ENCODE peak calls at places on chromosomes 7 and 10, in six cellular contexts. L, V, A, F, W and H are unnamed samples.

GRCh38 chr7:153012203-153012602 is 252.7 kb downstream of the ACTR3B start:
- DNase-seq in V (no peak), W (no peak), A (no peak), F (no peak), L (no peak), H (no peak)

GRCh38 chr10:96890580-96890979 is 58.5 kb downstream of the LCOR start:
- DNase-seq in A (peak; percentile 90), F (no peak), L (no peak), V (no peak), W (no peak), H (no peak)

GRCh38 chr10:47165711-47166404 is 134.1 kb upstream of the GDF10 start:
- DNase-seq in A (no peak), W (no peak), F (no peak), L (no peak), V (no peak), H (no peak)

GRCh38 chr7:97305589-97305988 is 188.1 kb downstream of the SDHAF3 start:
- DNase-seq in L (no peak), A (no peak), F (no peak), W (no peak), V (peak; percentile 19), H (no peak)

GRCh38 chr7:97342512-97342911 is 225.0 kb downstream of the SDHAF3 start:
- DNase-seq in F (no peak), A (no peak), L (no peak), V (no peak), W (peak; percentile 5), H (no peak)

GRCh38 chr10:123582084-123582989 is 83.8 kb upstream of the GPR26 start:
- DNase-seq in F (peak; percentile 66), A (peak; percentile 57), V (no peak), L (peak; percentile 94), W (peak; percentile 58), H (peak; percentile 58)

GRCh38 chr7:26346611-26347200 is 55.0 kb downstream of the SNX10 start:
- DNase-seq in W (no peak), F (no peak), L (no peak), A (no peak), V (no peak), H (no peak)

GRCh38 chr7:155618708-155619633 is 25.5 kb upstream of the RBM33 start:
- DNase-seq in V (no peak), L (no peak), F (no peak), W (no peak), A (peak; percentile 98), H (no peak)

GRCh38 chr10:7520496-7521485 is 110.0 kb upstream of the SFMBT2 start:
- DNase-seq in W (no peak), F (no peak), V (peak; percentile 65), L (no peak), A (no peak), H (no peak)

GRCh38 chr10:94630017-94630688 is 53.4 kb upstream of the CYP2C18 start:
- DNase-seq in V (no peak), A (peak; percentile 21), W (peak; percentile 28), F (no peak), L (no peak), H (no peak)

GRCh38 chr10:51074238-51075028 is at the start of gene PRKG1:
- DNase-seq in F (peak; percentile 12), V (no peak), W (no peak), L (peak; percentile 85), A (peak; percentile 5), H (peak; percentile 5)

GRCh38 chr10:118041316-118041715 is 5.4 kb downstream of the RAB11FIP2 start:
- DNase-seq in V (no peak), W (no peak), F (no peak), L (no peak), A (no peak), H (no peak)

GRCh38 chr10:23439452-23439919 is 611 bp downstream of the OTUD1 start:
- DNase-seq in L (no peak), W (peak; percentile 18), V (no peak), A (no peak), F (no peak), H (no peak)

GRCh38 chr10:26488344-26488743 is 50.2 kb downstream of the APBB1IP start:
- DNase-seq in W (no peak), F (no peak), A (no peak), L (no peak), V (no peak), H (no peak)

GRCh38 chr7:139246905-139247304 is 15.9 kb downstream of the UBN2 start:
- DNase-seq in A (no peak), L (no peak), V (no peak), F (no peak), W (no peak), H (no peak)

GRCh38 chr10:22618081-22618785 is 96.1 kb downstream of the PIP4K2A start:
- DNase-seq in A (peak; percentile 84), V (no peak), W (no peak), F (no peak), L (no peak), H (no peak)

GRCh38 chr7:84389242-84389641 is 194.7 kb upstream of the SEMA3A start:
- DNase-seq in F (peak; percentile 1), L (no peak), W (no peak), V (peak; percentile 36), A (no peak), H (no peak)

GRCh38 chr7:127673902-127674301 is 21.9 kb downstream of the SND1 start:
- DNase-seq in L (no peak), W (no peak), V (no peak), F (no peak), A (no peak), H (no peak)

GRCh38 chr10:97713351-97713827 is at the start of gene MARVELD1:
- DNase-seq in V (no peak), L (peak; percentile 76), W (peak; percentile 61), F (peak; percentile 45), A (no peak), H (peak; percentile 40)

GRCh38 chr10:77179015-77179695 is 458.5 kb downstream of the KCNMA1 start:
- DNase-seq in A (no peak), F (no peak), L (no peak), W (no peak), V (no peak), H (no peak)

GRCh38 chr10:92747600-92747999 is 57.8 kb downstream of the HHEX start:
- DNase-seq in V (no peak), W (no peak), L (no peak), F (no peak), A (peak; percentile 47), H (no peak)

GRCh38 chr7:98123073-98123696 is 16.5 kb downstream of the LMTK2 start:
- DNase-seq in V (no peak), A (no peak), L (no peak), W (no peak), F (no peak), H (no peak)

GRCh38 chr7:128076831-128077271 is 45.6 kb upstream of the LRRC4 start:
- DNase-seq in V (no peak), L (no peak), F (no peak), A (no peak), W (no peak), H (no peak)

GRCh38 chr7:147240468-147240867 is 1123.9 kb downstream of the CNTNAP2 start:
- DNase-seq in W (no peak), V (no peak), F (no peak), L (no peak), A (no peak), H (no peak)

GRCh38 chr10:67815571-67816059 is 22.4 kb downstream of the DNAJC12 start:
- DNase-seq in W (no peak), F (no peak), A (no peak), L (no peak), V (no peak), H (no peak)

GRCh38 chr7:110502893-110503465 is 587.9 kb upstream of the LRRN3 start:
- DNase-seq in L (no peak), A (no peak), F (no peak), V (no peak), W (no peak), H (no peak)

GRCh38 chr7:133789951-133790350 is 337.2 kb upstream of the LRGUK start:
- DNase-seq in F (no peak), W (no peak), V (no peak), L (no peak), A (no peak), H (no peak)

GRCh38 chr10:125592897-125593296 is 90.1 kb downstream of the TEX36 start:
- DNase-seq in A (no peak), W (no peak), V (no peak), L (no peak), F (no peak), H (no peak)

GRCh38 chr7:18345641-18346234 is 149.8 kb upstream of the HDAC9 start:
- DNase-seq in W (peak; percentile 61), F (no peak), V (no peak), A (peak; percentile 35), L (peak; percentile 57), H (no peak)

DNA sequence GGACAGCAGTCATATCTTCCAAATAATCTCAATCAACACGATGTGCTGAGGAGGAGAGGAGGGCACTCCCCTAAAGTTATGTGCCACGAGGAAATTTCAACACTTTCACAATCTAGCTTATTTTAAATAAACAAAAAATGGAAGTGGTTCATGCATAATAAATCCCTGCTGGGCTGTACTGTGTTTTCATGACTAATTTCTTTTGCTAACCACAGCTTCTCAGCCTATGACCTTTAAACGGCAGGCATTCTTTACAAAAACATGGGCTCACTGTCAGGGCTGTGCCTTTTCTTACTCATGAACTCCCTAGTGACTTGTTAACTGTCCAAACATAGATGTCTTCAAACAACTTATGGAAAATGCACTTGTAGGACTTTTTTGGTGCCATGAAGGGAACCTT is 380.4 kb upstream of the SEMA3C start:
- DNase-seq in F (no peak), L (no peak), A (no peak), V (no peak), W (no peak), H (no peak)
- TF ChIP-seq POLR2AphosphoS5 in F (no peak), L (no peak), A (no peak), V (no peak), W (no peak), H (no peak)

DNA sequence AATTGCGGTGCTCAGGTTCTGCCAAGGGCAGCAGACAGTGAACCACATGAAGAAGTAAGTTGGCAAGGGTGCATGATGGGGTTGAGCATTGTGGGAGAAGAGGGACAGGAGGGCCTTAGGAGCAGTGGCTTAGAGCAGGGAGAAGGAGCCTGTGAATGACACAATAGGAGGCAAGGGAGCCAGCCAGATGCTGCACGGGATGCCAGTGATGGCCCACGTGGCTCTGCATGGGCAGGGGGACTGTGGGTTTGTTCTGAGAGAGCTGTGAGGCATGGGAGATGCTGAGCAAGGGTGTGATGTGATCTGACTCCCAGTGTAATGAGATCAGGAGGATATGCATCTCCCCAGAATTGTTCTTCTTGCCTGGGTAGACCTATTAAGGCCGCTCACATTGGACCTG is 60.9 kb downstream of the C10orf90 start:
- DNase-seq in W (no peak), F (no peak), A (no peak), V (no peak), L (no peak), H (no peak)
- TF ChIP-seq TAF1 in W (no peak), F (no peak), A (no peak), V (no peak), L (no peak), H (no peak)

GRCh38 chr10:323651-324293 is 188.5 kb downstream of the ZMYND11 start:
- DNase-seq in L (no peak), A (peak; percentile 45), W (peak; percentile 14), F (peak; percentile 69), V (peak; percentile 65), H (peak; percentile 57)
- TF ChIP-seq POLR2A in L (no peak), A (no peak), W (no peak), F (no peak), V (no peak), H (no peak)

DNA sequence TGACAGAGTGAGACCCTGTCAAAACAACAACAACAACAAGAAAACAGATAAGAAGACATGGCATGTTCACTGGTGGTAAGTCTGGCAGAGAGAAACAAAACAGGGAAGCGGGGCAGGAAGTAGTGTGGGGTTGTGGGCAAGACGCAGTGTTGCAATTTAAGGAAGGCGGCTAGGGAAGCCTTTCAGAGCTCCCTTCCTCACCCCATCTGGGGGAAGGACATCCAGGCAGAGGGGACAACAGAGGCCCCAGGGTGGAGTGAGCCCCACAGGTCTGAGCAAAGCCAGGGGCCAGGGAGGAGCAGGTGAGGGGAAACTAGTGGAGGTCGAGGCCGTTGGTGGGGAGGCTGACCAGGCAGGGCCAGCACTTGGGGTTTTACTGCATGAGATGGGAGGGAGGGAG is 16.8 kb downstream of the LAT2 start:
- DNase-seq in W (no peak), F (no peak), A (no peak), V (no peak), L (no peak), H (no peak)
- TF ChIP-seq POLR2AphosphoS5 in W (no peak), F (peak; percentile 49), A (no peak), V (peak; percentile 32), L (no peak), H (no peak)